ENCODE peak calls at places on chromosomes 1 and 21, in six cellular contexts. W is T-cell, M is hypothalamus, N is NCI-H1417, I is nephron progenitor cell, T is LoVo. J is an unnamed sample.

GRCh38 chr1:209790286-209791193 is 6.2 kb upstream of the C1orf74 start:
- DNase-seq in W (no peak), M (no peak), N (no peak), I (no peak), T (peak), J (no peak)

GRCh38 chr1:230342019-230342418 is 84.1 kb downstream of the PGBD5 start:
- DNase-seq in W (no peak), M (peak), N (no peak), I (no peak), T (no peak), J (no peak)

GRCh38 chr21:42039470-42039901 is 29.3 kb upstream of the ZBTB21 start:
- DNase-seq in W (no peak), M (no peak), N (no peak), I (no peak), T (no peak), J (no peak)

GRCh38 chr1:14415396-14415795 is 183.1 kb upstream of the KAZN start:
- DNase-seq in W (no peak), M (no peak), N (peak), I (peak), T (no peak), J (no peak)

GRCh38 chr1:172325562-172325961 is 94.9 kb upstream of the C1orf105 start:
- DNase-seq in W (no peak), M (no peak), N (no peak), I (no peak), T (peak), J (no peak)

GRCh38 chr1:229254910-229255541 is 15.9 kb upstream of the RAB4A start:
- DNase-seq in W (no peak), M (peak), N (peak), I (no peak), T (no peak), J (no peak)

GRCh38 chr21:28177008-28177603 is 815.6 kb downstream of the LTN1 start:
- DNase-seq in W (no peak), M (no peak), N (no peak), I (no peak), T (no peak), J (no peak)

GRCh38 chr1:55898191-55898590 is 681.2 kb downstream of the PLPP3 start:
- DNase-seq in W (no peak), M (no peak), N (no peak), I (no peak), T (peak), J (no peak)

GRCh38 chr1:194114288-194114687 is 927.9 kb upstream of the B3GALT2 start:
- DNase-seq in W (no peak), M (no peak), N (no peak), I (no peak), T (no peak), J (no peak)

GRCh38 chr1:22275626-22276395 is 132.9 kb upstream of the WNT4 start:
- DNase-seq in W (peak), M (peak), N (peak), I (peak), T (peak), J (no peak)

GRCh38 chr1:19165501-19165900 is 44.6 kb downstream of the UBR4 start:
- DNase-seq in W (no peak), M (no peak), N (no peak), I (no peak), T (peak), J (no peak)

GRCh38 chr1:246476771-246477170 is 30.3 kb downstream of the SMYD3 start:
- DNase-seq in W (no peak), M (no peak), N (no peak), I (no peak), T (no peak), J (no peak)

GRCh38 chr1:54994355-54994990 is 4.3 kb upstream of the BSND start:
- DNase-seq in W (no peak), M (no peak), N (no peak), I (no peak), T (no peak), J (no peak)

GRCh38 chr1:61967750-61968149 is 225.5 kb downstream of the PATJ start:
- DNase-seq in W (no peak), M (no peak), N (no peak), I (no peak), T (no peak), J (no peak)

GRCh38 chr21:33644383-33645074 is 2.2 kb downstream of the ITSN1 start:
- DNase-seq in W (no peak), M (no peak), N (no peak), I (no peak), T (no peak), J (no peak)

GRCh38 chr1:86866665-86867064 is 47.3 kb downstream of the SELENOF start:
- DNase-seq in W (no peak), M (no peak), N (no peak), I (no peak), T (no peak), J (no peak)

GRCh38 chr1:190320952-190321351 is 156.7 kb downstream of the BRINP3 start:
- DNase-seq in W (no peak), M (no peak), N (peak), I (no peak), T (no peak), J (no peak)

GRCh38 chr1:91761303-91761721 is 124.6 kb downstream of the TGFBR3 start:
- DNase-seq in W (no peak), M (no peak), N (no peak), I (no peak), T (no peak), J (no peak)

GRCh38 chr1:48493970-48494769 is 22.2 kb upstream of the SPATA6 start:
- DNase-seq in W (no peak), M (peak), N (no peak), I (no peak), T (peak), J (no peak)

GRCh38 chr1:223258751-223259177 is 105.2 kb downstream of the SUSD4 start:
- DNase-seq in W (no peak), M (no peak), N (peak), I (no peak), T (no peak), J (no peak)

GRCh38 chr1:151984313-151984956 is 9.2 kb downstream of the S100A10 start:
- DNase-seq in W (no peak), M (no peak), N (no peak), I (no peak), T (no peak), J (no peak)

GRCh38 chr1:42946120-42947009 is 12.3 kb downstream of the SLC2A1 start:
- DNase-seq in W (no peak), M (no peak), N (no peak), I (no peak), T (no peak), J (no peak)

GRCh38 chr1:243454328-243454997 is 198.6 kb downstream of the SDCCAG8 start:
- DNase-seq in W (no peak), M (no peak), N (no peak), I (no peak), T (no peak), J (no peak)

GRCh38 chr1:214503553-214503952 is 47.8 kb downstream of the PTPN14 start:
- DNase-seq in W (no peak), M (no peak), N (no peak), I (no peak), T (peak), J (no peak)

GRCh38 chr1:232625319-232625868 is 4.5 kb downstream of the SIPA1L2 start:
- DNase-seq in W (no peak), M (no peak), N (no peak), I (no peak), T (no peak), J (no peak)